ENCODE peak calls at places on chromosomes 3 and 15, in six cellular contexts. X is neuronal stem cell; K is GM23248; G is OCI-LY7; I is SK-N-SH; H is CD8-positive, alpha-beta T cell. S is an unnamed sample.

GRCh38 chr3:57838627-57839026 is 82.5 kb downstream of the SLMAP start:
- DNase-seq in H (no peak), G (no peak), X (no peak), K (no peak), I (no peak), S (no peak)

GRCh38 chr3:122918576-122919290 is 108.8 kb downstream of the SEMA5B start:
- DNase-seq in X (no peak), I (no peak), G (no peak), K (peak; percentile 36), H (no peak), S (no peak)

GRCh38 chr3:105496343-105496742 is 129.6 kb downstream of the ALCAM start:
- DNase-seq in G (no peak), X (no peak), I (no peak), H (no peak), K (no peak), S (no peak)

GRCh38 chr3:53166781-53167291 is 5.8 kb downstream of the PRKCD start:
- DNase-seq in G (no peak), H (no peak), X (no peak), K (peak; percentile 41), I (no peak), S (peak; percentile 84)

GRCh38 chr3:58116161-58116955 is 94.4 kb downstream of the DNASE1L3 start:
- DNase-seq in X (no peak), G (peak; percentile 15), I (no peak), K (no peak), H (peak; percentile 52), S (no peak)

GRCh38 chr15:48541659-48542334 is 103.7 kb downstream of the FBN1 start:
- DNase-seq in I (peak; percentile 32), X (no peak), K (peak; percentile 93), G (no peak), H (no peak), S (no peak)

GRCh38 chr15:100694381-100695012 is 92.1 kb downstream of the ASB7 start:
- DNase-seq in K (no peak), H (no peak), X (no peak), G (no peak), I (no peak), S (no peak)

GRCh38 chr15:48966595-48967301 is 3.0 kb upstream of the SHC4 start:
- DNase-seq in H (peak; percentile 42), G (no peak), I (no peak), K (peak; percentile 62), X (no peak), S (no peak)

GRCh38 chr15:70035719-70036077 is 62.0 kb downstream of the TLE3 start:
- DNase-seq in H (no peak), G (peak; percentile 74), X (no peak), I (no peak), K (no peak), S (no peak)

GRCh38 chr15:73571346-73571745 is 61.8 kb downstream of the NPTN start:
- DNase-seq in I (no peak), H (no peak), K (no peak), X (no peak), G (no peak), S (no peak)

GRCh38 chr3:194196876-194197275 is 60.9 kb downstream of the HES1 start:
- DNase-seq in K (no peak), G (no peak), X (no peak), H (no peak), I (no peak), S (no peak)

DNA sequence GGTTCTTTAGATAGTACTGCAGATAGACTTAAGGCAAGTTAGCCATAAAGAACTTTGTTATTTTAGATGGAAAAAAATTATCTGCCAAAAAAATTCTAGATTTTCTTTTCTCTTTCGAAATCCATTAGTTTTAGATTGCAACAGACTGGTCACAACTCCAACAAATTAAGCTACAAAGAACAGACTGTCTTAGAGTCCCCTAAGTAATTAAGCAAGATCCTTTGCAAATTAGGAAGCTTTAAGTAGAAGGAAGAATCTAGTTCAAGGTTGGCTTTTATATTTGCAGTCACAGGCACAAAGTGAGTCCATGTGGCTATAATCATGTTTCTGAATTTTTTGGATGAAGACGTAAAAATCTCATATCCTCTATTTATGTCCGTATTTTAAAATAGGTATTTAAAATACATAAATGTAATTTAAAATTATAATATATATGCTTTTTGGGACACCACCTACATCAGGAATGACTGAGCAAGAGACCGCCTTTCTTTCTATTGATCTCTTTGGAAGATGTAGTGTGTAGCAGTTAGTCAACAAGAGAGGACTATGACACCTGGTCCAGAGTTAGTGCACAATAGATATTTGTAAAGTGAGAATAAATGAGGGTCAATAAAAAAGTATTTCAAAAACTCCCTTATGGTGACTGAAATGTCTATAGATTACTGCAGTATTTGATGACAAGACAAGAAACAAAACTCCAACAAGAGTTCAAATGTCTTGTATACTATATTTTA is 34.4 kb downstream of the TMEM45A start:
- DNase-seq in I (no peak), X (no peak), K (no peak), G (no peak), H (no peak), S (no peak)
- H3K4me1 ChIP-seq in I (peaks cover 12% of the 10 kb centered on the region), X (no peaks in the 10 kb centered on the region), K (peaks cover 32% of the 10 kb centered on the region), G (no peaks in the 10 kb centered on the region), H (no peaks in the 10 kb centered on the region), S (no peaks in the 10 kb centered on the region)

GRCh38 chr15:67504061-67504460 is 16.9 kb upstream of the C15orf61 start:
- DNase-seq in I (no peak), G (no peak), X (no peak), K (peak; percentile 44), H (no peak), S (no peak)

GRCh38 chr15:67501836-67502461 is 19.0 kb upstream of the C15orf61 start:
- DNase-seq in G (no peak), K (no peak), I (no peak), H (no peak), X (peak; percentile 56), S (no peak)

GRCh38 chr15:67505675-67506572 is 15.0 kb upstream of the C15orf61 start:
- DNase-seq in I (no peak), X (no peak), G (peak; percentile 27), H (no peak), K (no peak), S (no peak)

GRCh38 chr15:67506775-67507747 is 13.9 kb upstream of the C15orf61 start:
- DNase-seq in X (no peak), H (no peak), I (no peak), K (peak; percentile 45), G (peak; percentile 14), S (no peak)

DNA sequence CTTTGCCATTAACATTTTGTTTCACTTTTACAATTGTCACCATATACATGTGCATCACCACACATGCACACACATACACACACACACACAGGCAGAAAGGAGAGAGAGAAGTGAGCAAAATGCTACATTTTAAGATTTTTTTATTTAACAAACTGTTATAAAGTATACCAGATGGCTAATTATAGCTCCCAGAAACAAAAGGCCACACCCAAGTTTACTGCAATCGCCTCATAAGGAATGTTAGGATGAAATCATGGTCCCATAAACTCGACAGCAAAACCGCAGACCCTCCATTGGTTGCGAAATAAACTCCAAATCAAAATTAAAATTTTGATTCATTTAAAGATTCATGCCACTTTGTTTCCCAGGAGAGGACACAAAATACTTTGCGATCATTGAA is 16.1 kb upstream of the C15orf61 start:
- DNase-seq in H (no peak), G (no peak), I (no peak), X (no peak), K (peak; percentile 89), S (no peak)
- H3K4me1 ChIP-seq in H (no peaks in the 10 kb centered on the region), G (peaks cover 36% of the 10 kb centered on the region), I (no peaks in the 10 kb centered on the region), X (peaks cover 5% of the 10 kb centered on the region), K (peaks cover 43% of the 10 kb centered on the region), S (no peaks in the 10 kb centered on the region)

GRCh38 chr3:187739125-187739560 is 6.1 kb downstream of the BCL6 start:
- DNase-seq in G (peak; percentile 38), I (no peak), K (no peak), X (peak; percentile 49), H (peak; percentile 37), S (peak; percentile 83)
- H3K4me1 ChIP-seq in G (peaks cover 60% of the 10 kb centered on the region), I (peaks cover 36% of the 10 kb centered on the region), K (peaks cover 49% of the 10 kb centered on the region), X (peaks cover 11% of the 10 kb centered on the region), H (peaks cover 15% of the 10 kb centered on the region), S (peaks cover 22% of the 10 kb centered on the region)

GRCh38 chr3:61846488-61846887 is 285.1 kb downstream of the PTPRG start:
- DNase-seq in K (no peak), G (no peak), I (no peak), H (no peak), X (no peak), S (no peak)

GRCh38 chr3:61853912-61854311 is 292.5 kb downstream of the PTPRG start:
- DNase-seq in X (no peak), K (no peak), G (no peak), I (no peak), H (no peak), S (no peak)

GRCh38 chr3:61844346-61844745 is 283.0 kb downstream of the PTPRG start:
- DNase-seq in G (no peak), K (no peak), H (no peak), X (no peak), I (no peak), S (no peak)

GRCh38 chr3:61847784-61848462 is 286.6 kb downstream of the PTPRG start:
- DNase-seq in H (no peak), X (no peak), K (peak; percentile 50), G (no peak), I (no peak), S (peak; percentile 50)

DNA sequence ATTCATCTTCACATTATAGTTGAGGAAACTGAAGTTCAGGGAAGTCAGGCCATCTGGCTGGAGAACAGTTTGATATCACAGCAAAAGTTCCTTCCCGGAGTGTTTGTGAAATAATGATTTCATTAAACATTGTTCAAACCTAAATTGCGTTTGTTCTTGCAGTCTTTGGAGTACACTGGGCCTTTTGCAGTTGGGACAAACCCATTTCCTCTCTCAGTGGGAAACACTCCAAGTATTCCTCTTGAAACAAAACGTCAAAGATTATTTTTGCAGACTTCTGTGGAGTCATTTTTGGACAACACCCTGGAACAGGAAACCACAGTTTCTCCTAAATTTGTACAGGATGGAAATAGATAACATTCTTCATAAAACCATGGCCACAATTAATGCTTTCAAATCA is 287.5 kb downstream of the PTPRG start:
- DNase-seq in I (no peak), H (no peak), X (no peak), G (no peak), K (peak; percentile 72), S (no peak)
- H3K4me1 ChIP-seq in I (no peaks in the 10 kb centered on the region), H (no peaks in the 10 kb centered on the region), X (peaks cover 5% of the 10 kb centered on the region), G (no peaks in the 10 kb centered on the region), K (peaks cover 25% of the 10 kb centered on the region), S (peaks cover 39% of the 10 kb centered on the region)